ENCODE peak calls at places on chromosomes 16 and 17, in four cellular contexts. S is tibial nerve, T is dorsolateral prefrontal cortex, H is body of pancreas. V is an unnamed sample.

GRCh38 chr17:51359055-51359454 is 98.7 kb downstream of the UTP18 start:
- DNase-seq in S (no peak), T (no peak), H (no peak), V (no peak)

GRCh38 chr17:49146620-49147306 is 14.2 kb downstream of the B4GALNT2 start:
- DNase-seq in S (no peak), T (no peak), H (no peak), V (peak)

GRCh38 chr17:66949501-66949900 is 15.0 kb upstream of the CACNG4 start:
- DNase-seq in T (no peak), S (no peak), H (no peak), V (no peak)

GRCh38 chr17:47915667-47916242 is 19.7 kb downstream of the SP2 start:
- DNase-seq in S (no peak), T (no peak), H (no peak), V (no peak)

GRCh38 chr17:28985950-28986713 is 19.7 kb downstream of the SEZ6 start:
- DNase-seq in H (no peak), S (no peak), T (no peak), V (no peak)

GRCh38 chr17:71633391-71633849 is 487.4 kb upstream of the SOX9 start:
- DNase-seq in S (no peak), H (no peak), T (no peak), V (peak)

GRCh38 chr17:60817187-60817586 is 139.5 kb downstream of the BCAS3 start:
- DNase-seq in S (no peak), H (no peak), T (no peak), V (peak)

GRCh38 chr17:68053237-68054030 is 17.9 kb downstream of the KPNA2 start:
- DNase-seq in H (no peak), S (no peak), T (no peak), V (peak)

GRCh38 chr16:87229230-87230192 is 87.7 kb downstream of the C16orf95 start:
- DNase-seq in T (no peak), S (no peak), H (no peak), V (no peak)

GRCh38 chr17:1762233-1762905 is 509 bp downstream of the SERPINF1 start:
- DNase-seq in T (no peak), H (no peak), S (peak), V (no peak)

GRCh38 chr17:50290074-50290702 is 15.9 kb downstream of the TMEM92 start:
- DNase-seq in H (peak), T (peak), S (peak), V (peak)

GRCh38 chr16:77987772-77988171 is 34.6 kb upstream of the CLEC3A start:
- DNase-seq in S (no peak), T (no peak), H (no peak), V (no peak)

GRCh38 chr16:68401871-68402747 is 46.2 kb downstream of the SMPD3 start:
- DNase-seq in S (no peak), T (no peak), H (no peak), V (no peak)

GRCh38 chr17:45009676-45010467 is 41.6 kb downstream of the DCAKD start:
- DNase-seq in H (no peak), S (no peak), T (no peak), V (no peak)

GRCh38 chr17:45008191-45008590 is 40.1 kb upstream of the C1QL1 start:
- DNase-seq in S (no peak), H (no peak), T (no peak), V (no peak)

GRCh38 chr17:45005700-45006099 is 37.6 kb upstream of the C1QL1 start:
- DNase-seq in T (no peak), H (no peak), S (no peak), V (no peak)

GRCh38 chr17:45004388-45004787 is 36.3 kb upstream of the C1QL1 start:
- DNase-seq in S (no peak), H (no peak), T (no peak), V (no peak)

DNA sequence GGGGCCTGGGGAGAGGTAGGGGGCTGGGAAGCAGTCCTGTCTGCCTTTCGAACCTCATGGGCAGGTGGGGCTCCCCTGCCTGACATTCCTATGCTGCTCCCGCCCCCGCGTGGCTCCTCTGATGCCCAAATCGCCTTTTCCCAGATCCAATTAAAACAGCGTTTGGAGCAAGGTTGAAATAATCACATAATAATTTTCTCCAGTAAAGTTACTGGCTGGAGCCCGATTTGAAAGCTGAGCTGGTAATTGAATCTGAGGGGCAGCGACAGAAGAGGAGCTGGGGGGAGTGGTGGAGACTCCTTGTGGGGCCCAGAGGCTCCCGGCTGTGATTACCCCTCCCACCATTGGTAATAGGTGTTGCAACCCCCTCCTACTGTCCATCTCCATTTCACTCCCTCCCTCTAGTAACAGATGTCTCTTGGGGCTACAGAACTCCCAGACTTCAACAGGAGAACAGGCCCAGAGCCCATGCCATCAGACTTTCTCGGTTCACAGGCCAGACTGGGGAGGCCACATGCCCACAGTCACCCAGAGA is 38.9 kb upstream of the C1QL1 start:
- DNase-seq in S (no peak), T (no peak), H (no peak), V (no peak)
- TF ChIP-seq CTCF in S (no peak), T (no peak), H (no peak), V (peak)

GRCh38 chr16:27640277-27640600 is 90.3 kb downstream of the KATNIP start:
- DNase-seq in H (no peak), S (no peak), T (peak), V (no peak)

GRCh38 chr16:27642753-27643152 is 92.8 kb downstream of the KATNIP start:
- DNase-seq in T (no peak), H (no peak), S (no peak), V (no peak)

GRCh38 chr16:27641260-27641659 is 91.3 kb downstream of the KATNIP start:
- DNase-seq in S (no peak), H (no peak), T (no peak), V (no peak)

GRCh38 chr16:27638833-27639587 is 89.1 kb downstream of the KATNIP start:
- DNase-seq in T (no peak), H (no peak), S (no peak), V (no peak)

DNA sequence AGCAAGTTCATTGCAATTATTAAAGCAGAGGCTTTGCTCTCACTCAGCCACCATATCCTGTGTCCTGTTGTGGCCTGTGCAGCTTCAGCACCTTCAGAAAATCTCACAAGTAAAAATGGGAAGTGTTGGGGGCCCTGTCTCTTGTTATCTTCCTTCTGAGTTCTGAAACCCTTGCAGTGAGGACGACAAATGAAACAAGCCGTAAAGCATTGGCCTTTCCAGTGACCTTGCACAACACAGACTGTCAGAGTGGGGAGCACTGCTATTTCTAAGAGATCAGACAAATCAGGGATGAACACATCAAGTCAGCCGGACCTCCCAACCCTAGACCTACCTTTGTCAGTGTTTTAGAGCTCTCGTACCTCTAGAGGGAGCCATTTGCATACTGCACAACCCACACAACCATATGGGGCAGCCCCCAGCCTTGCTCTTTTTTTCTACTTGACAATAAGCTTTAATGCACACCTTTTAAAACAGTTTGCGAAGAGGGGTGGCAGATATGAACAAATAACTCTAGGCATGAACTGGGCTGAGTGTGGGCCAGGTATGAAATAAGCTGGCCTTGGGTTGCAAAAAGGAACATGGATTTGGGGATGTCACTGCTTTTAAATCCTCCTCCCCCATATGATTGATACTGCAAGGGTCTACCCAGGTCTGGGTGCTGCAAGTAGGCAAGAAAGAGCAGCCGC is 89.8 kb downstream of the KATNIP start:
- DNase-seq in T (peak), S (no peak), H (no peak), V (no peak)
- TF ChIP-seq CTCF in T (peak), S (peak), H (peak), V (peak)

GRCh38 chr16:81823111-81823510 is 44.0 kb downstream of the PLCG2 start:
- DNase-seq in H (no peak), S (no peak), T (no peak), V (no peak)

GRCh38 chr16:81821422-81822128 is 42.5 kb downstream of the PLCG2 start:
- DNase-seq in H (no peak), S (no peak), T (no peak), V (no peak)

GRCh38 chr16:81830845-81831600 is 51.9 kb downstream of the PLCG2 start:
- DNase-seq in S (no peak), H (no peak), T (no peak), V (no peak)

GRCh38 chr16:81823734-81824133 is 44.6 kb downstream of the PLCG2 start:
- DNase-seq in S (no peak), T (no peak), H (no peak), V (no peak)

DNA sequence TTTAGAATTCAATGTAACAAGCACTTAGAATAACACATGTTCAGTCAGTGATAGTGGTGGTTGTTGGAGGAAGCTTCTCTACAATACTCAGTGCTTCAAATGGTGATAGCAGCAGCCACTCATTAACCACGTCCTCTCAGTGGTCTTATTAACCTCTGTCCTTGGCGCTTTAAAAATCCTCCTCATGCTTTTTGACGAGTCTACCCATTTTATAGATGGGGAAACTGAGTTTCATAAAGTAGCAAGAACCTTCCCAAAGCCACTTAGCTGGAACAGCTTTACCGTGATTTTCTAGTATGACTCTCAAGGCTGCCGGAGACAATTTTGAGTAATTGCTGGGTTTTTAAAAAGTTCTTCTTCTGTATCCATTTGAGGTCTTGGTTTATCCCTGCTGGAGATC is 47.4 kb downstream of the PLCG2 start:
- DNase-seq in T (no peak), H (no peak), S (no peak), V (no peak)
- TF ChIP-seq CTCF in T (no peak), H (no peak), S (no peak), V (no peak)

GRCh38 chr16:2016407-2016922 is 3.1 kb upstream of the NPW start:
- DNase-seq in S (no peak), T (no peak), H (no peak), V (no peak)
- TF ChIP-seq CTCF in S (no peak), T (no peak), H (no peak), V (peak)

DNA sequence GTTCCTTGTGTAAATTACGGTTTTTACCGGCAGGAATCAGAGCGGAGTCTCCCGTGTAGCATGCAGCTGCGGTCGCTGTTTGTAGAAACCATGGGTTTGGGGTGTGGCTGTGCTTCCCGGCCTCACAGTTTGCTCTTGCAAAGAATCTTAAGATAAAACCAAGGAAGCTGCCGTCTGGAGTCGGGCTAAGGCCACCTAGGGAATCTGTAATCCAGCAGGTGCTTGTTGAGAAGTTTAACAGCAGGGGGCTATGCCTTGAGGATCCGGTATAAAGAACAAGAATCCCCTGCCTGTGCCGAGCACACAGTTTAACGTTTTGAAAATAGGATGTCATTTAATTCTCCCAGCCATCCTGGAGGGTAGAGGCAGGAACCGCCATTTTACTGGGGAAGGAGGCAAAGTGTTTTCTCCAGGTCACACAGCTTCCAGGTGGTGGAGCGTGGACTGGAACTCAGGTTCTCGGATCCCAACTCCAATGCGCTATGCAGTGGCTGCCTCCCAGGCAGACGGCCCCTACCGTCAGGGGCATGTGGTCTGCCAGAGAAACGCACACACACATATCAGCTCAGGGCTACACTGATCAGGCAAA is 6.0 kb upstream of the TLCD3A start:
- DNase-seq in H (no peak), S (no peak), T (no peak), V (no peak)
- TF ChIP-seq CTCF in H (no peak), S (no peak), T (no peak), V (no peak)

GRCh38 chr16:56869513-56870270 is 4.7 kb downstream of the SLC12A3 start:
- DNase-seq in T (no peak), S (no peak), H (no peak), V (no peak)

GRCh38 chr16:56864910-56865309 is at the start of gene SLC12A3:
- DNase-seq in S (no peak), T (no peak), H (no peak), V (no peak)

GRCh38 chr16:56865394-56866062 is 521 bp downstream of the SLC12A3 start:
- DNase-seq in S (no peak), H (no peak), T (no peak), V (no peak)

GRCh38 chr16:56868175-56868574 is 3.2 kb downstream of the SLC12A3 start:
- DNase-seq in H (no peak), S (no peak), T (no peak), V (no peak)

GRCh38 chr16:56866955-56867830 is 2.2 kb downstream of the SLC12A3 start:
- DNase-seq in T (no peak), H (peak), S (no peak), V (peak)
- TF ChIP-seq CTCF in T (peak), H (peak), S (peak), V (peak)

GRCh38 chr16:21523411-21524067 is 75.8 kb upstream of the METTL9 start:
- DNase-seq in S (no peak), H (no peak), T (peak), V (no peak)

GRCh38 chr16:21526923-21527807 is 72.2 kb upstream of the METTL9 start:
- DNase-seq in T (no peak), S (no peak), H (no peak), V (no peak)

GRCh38 chr16:21524068-21524751 is 75.2 kb upstream of the METTL9 start:
- DNase-seq in S (no peak), H (no peak), T (no peak), V (no peak)
- TF ChIP-seq CTCF in S (no peak), H (no peak), T (no peak), V (no peak)

GRCh38 chr17:81871387-81872120 is 417 bp upstream of the ARHGDIA start:
- DNase-seq in S (peak), H (peak), T (peak), V (peak)
- TF ChIP-seq CTCF in S (peak), H (no peak), T (peak), V (peak)

V was measured in AG09319.